ENCODE peak calls at places on chromosomes 13 and 19, in five cellular contexts. W is heart left ventricle, M is tibial artery, P is stomach, D is right lobe of liver. B is an unnamed sample.

GRCh38 chr13:106619688-106620555 is 52.0 kb upstream of the ARGLU1 start:
- DNase-seq in W (no peak), M (no peak), P (no peak), D (no peak), B (peak)

GRCh38 chr13:94548382-94549240 is 47.3 kb downstream of the TGDS start:
- DNase-seq in W (peak), M (peak), P (peak), D (peak), B (peak)

GRCh38 chr13:20713014-20713376 is 9.5 kb downstream of the IL17D start:
- DNase-seq in W (no peak), M (peak), P (no peak), D (no peak), B (peak)

GRCh38 chr19:14182481-14182880 is 23.5 kb downstream of the ADGRL1 start:
- DNase-seq in W (no peak), M (no peak), P (no peak), D (no peak), B (no peak)

GRCh38 chr13:24271611-24272451 is 37.5 kb upstream of the C1QTNF9 start:
- DNase-seq in W (peak), M (peak), P (peak), D (peak), B (peak)

GRCh38 chr13:22800726-22801401 is 379.9 kb upstream of the SGCG start:
- DNase-seq in W (peak), M (peak), P (no peak), D (no peak), B (peak)

GRCh38 chr13:97660488-97661086 is 226.6 kb downstream of the RAP2A start:
- DNase-seq in W (no peak), M (no peak), P (no peak), D (no peak), B (no peak)

GRCh38 chr19:50803633-50804419 is 13.6 kb downstream of the ACP4 start:
- DNase-seq in W (no peak), M (no peak), P (no peak), D (no peak), B (no peak)

GRCh38 chr13:54945978-54946377 is 1917.4 kb downstream of the OLFM4 start:
- DNase-seq in W (no peak), M (no peak), P (no peak), D (no peak), B (no peak)

GRCh38 chr19:45254044-45254531 is 3.0 kb downstream of the MARK4 start:
- DNase-seq in W (no peak), M (no peak), P (no peak), D (no peak), B (no peak)

GRCh38 chr13:21037656-21038055 is 23.7 kb downstream of the LATS2 start:
- DNase-seq in W (no peak), M (no peak), P (no peak), D (no peak), B (no peak)

GRCh38 chr13:101739382-101740178 is 287.1 kb downstream of the ITGBL1 start:
- DNase-seq in W (no peak), M (no peak), P (no peak), D (no peak), B (no peak)

GRCh38 chr19:17353386-17353785 is 16.0 kb downstream of the GTPBP3 start:
- DNase-seq in W (no peak), M (no peak), P (no peak), D (no peak), B (no peak)

GRCh38 chr19:17358395-17358794 is 18.7 kb downstream of the PLVAP start:
- DNase-seq in W (no peak), M (peak), P (no peak), D (no peak), B (no peak)

GRCh38 chr19:17357078-17357666 is 19.8 kb downstream of the GTPBP3 start:
- DNase-seq in W (no peak), M (no peak), P (no peak), D (no peak), B (no peak)

GRCh38 chr19:17359905-17360800 is 17.0 kb downstream of the PLVAP start:
- DNase-seq in W (no peak), M (no peak), P (no peak), D (no peak), B (no peak)

DNA sequence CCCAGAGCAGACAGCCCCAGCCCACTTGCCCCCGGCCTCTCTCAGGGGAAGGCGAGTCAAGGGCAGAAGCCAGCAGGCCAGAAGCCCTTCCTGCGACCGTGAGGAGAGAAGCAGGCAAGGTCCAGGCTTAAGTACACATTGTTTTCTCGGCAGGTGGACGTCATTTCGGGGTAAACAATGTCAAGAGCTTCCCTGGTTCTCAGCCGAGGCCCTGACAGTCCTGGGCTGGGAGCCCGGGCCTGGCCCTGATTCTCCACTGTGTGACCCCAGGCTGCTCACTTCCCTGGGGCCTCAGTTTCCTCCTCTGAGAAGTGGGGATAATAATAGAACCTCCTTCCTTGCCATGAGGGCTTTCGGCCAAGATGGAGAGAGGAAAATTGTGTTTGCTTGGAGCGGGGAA is 19.4 kb downstream of the PLVAP start:
- DNase-seq in W (no peak), M (no peak), P (no peak), D (no peak), B (no peak)
- H3K27ac ChIP-seq in W (no peak), M (peak), P (no peak), D (no peak), B (peak)

GRCh38 chr19:792361-792885 is 4.8 kb upstream of the PTBP1 start:
- DNase-seq in W (no peak), M (no peak), P (no peak), D (no peak), B (no peak)

GRCh38 chr19:793775-794174 is 3.5 kb upstream of the PTBP1 start:
- DNase-seq in W (no peak), M (no peak), P (no peak), D (no peak), B (no peak)

GRCh38 chr19:790971-791604 is 6.2 kb upstream of the PTBP1 start:
- DNase-seq in W (no peak), M (no peak), P (no peak), D (no peak), B (no peak)

GRCh38 chr19:789473-790052 is 7.7 kb upstream of the PTBP1 start:
- DNase-seq in W (no peak), M (no peak), P (no peak), D (no peak), B (no peak)

DNA sequence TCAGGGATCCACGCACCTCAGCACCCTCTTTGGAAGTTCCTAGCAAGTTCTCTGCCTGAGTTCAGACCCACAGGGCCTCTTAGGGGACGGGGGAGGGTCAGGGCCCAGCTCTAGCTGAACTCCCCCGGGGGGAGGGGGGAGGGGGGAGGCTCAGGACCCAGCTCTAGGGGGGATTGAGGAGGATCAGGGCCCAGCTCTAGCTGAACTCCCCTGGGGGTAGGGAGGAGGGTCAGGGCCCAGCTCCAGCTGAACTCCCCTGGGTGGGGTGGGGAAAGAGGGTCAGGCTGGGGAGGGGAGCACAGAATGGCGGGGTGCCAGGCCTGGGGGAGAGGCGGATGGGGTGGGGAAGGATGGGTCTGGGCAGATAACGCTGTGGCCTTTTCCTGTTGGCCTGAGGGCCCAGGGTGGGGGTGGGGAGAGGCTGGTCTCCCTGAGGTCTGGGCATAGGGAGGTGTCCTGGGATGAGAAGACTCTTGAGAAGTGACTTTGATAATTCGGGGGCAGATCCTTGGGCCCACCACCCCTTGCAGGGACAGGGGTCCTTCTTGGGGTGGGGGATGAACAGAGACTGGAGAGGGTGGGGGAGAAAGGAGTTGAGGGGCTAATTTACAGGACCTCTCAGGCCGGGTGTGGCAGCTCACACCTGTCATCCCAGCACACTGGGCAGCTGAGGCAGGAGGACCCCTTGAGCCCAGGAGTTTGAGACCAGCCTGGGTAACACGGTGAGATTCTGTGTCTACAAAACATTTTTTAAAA is 5.5 kb upstream of the PTBP1 start:
- DNase-seq in W (no peak), M (no peak), P (no peak), D (no peak), B (no peak)
- H3K27ac ChIP-seq in W (peak), M (no peak), P (peak), D (no peak), B (peak)

GRCh38 chr13:50914848-50915247 is 5.3 kb downstream of the RNASEH2B start:
- DNase-seq in W (no peak), M (no peak), P (no peak), D (no peak), B (no peak)
- H3K27ac ChIP-seq in W (peak), M (no peak), P (peak), D (no peak), B (no peak)

DNA sequence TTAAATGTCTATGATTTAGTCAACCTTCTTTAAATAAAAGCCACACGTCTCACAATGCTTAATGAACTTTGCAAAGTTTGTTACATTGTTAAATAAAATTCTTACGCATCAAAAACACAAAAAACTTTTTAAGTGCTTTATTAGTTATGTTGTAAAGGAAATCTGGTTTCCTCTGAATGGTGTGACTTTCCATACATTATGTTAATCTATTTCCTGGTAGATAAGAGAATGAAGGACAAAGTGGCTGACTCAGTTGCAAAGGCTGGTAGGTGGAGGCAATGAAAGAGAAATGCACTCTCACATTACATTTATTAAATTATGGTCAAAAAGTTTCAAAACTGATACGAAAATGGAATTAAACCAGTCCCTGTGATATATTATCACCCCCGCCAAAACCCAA is 15.9 kb downstream of the KLF12 start:
- DNase-seq in W (no peak), M (no peak), P (no peak), D (no peak), B (no peak)
- H3K27ac ChIP-seq in W (no peak), M (no peak), P (no peak), D (no peak), B (no peak)

GRCh38 chr19:43490759-43491158 is 13.8 kb downstream of the PHLDB3 start:
- DNase-seq in W (no peak), M (no peak), P (no peak), D (no peak), B (no peak)

GRCh38 chr19:43486412-43486811 is 18.1 kb downstream of the PHLDB3 start:
- DNase-seq in W (no peak), M (no peak), P (no peak), D (no peak), B (no peak)

GRCh38 chr19:43488179-43488578 is 16.4 kb downstream of the PHLDB3 start:
- DNase-seq in W (no peak), M (no peak), P (no peak), D (no peak), B (no peak)

GRCh38 chr19:43489979-43490599 is 14.5 kb downstream of the PHLDB3 start:
- DNase-seq in W (no peak), M (no peak), P (no peak), D (no peak), B (no peak)

GRCh38 chr19:43489310-43489709 is 15.2 kb downstream of the PHLDB3 start:
- DNase-seq in W (no peak), M (no peak), P (no peak), D (no peak), B (no peak)
- H3K27ac ChIP-seq in W (no peak), M (no peak), P (no peak), D (peak), B (no peak)

GRCh38 chr19:33064117-33064777 is 441 bp downstream of the RHPN2 start:
- DNase-seq in W (no peak), M (no peak), P (peak), D (peak), B (peak)

GRCh38 chr19:33063356-33064116 is 1.2 kb downstream of the RHPN2 start:
- DNase-seq in W (peak), M (no peak), P (peak), D (peak), B (peak)

GRCh38 chr19:33066543-33066942 is 1.9 kb upstream of the RHPN2 start:
- DNase-seq in W (no peak), M (no peak), P (no peak), D (no peak), B (peak)

GRCh38 chr19:33062902-33063301 is 1.8 kb downstream of the RHPN2 start:
- DNase-seq in W (no peak), M (no peak), P (no peak), D (no peak), B (no peak)

DNA sequence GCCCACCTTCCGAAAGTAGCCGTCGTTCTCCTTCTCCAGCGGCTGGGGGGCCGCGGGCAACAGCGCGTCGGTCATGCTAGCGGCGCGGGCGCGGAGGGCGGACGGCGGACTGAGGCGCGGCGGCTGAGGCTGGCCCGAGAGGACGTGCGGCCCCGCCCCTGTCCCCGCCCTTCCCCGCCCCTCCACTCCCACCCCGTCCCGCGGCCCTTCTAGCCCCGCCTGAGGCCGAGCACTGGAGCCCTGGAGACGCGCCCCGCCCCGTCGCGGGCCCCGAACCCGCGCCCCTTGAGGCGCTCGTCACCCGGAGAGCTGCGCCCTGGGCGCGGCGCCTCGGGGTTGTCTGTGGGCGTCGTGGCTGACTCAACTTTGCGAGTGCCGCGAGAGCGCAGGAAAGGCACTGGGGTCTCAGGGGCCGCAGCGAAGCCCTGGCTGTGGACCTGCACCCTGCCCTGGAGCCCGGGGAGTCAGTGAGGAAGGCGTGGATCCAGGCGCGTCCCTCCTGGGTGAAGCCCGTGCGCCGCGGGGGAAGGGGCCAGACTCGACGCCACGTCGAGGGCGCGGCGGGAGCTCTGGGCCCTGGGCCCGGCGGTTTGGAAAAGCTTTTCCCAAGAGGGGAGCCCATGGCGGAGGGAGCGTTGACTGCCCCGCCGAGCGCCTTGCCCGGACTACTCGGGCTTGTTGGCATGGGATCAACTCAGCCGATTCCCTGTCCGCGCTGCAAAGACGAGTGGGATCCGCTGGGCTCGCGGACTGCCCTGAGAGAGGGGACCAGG is at the start of gene RHPN2:
- DNase-seq in W (peak), M (no peak), P (peak), D (peak), B (peak)
- H3K27ac ChIP-seq in W (no peak), M (no peak), P (peak), D (peak), B (peak)

GRCh38 chr19:8390617-8390981 is 439 bp downstream of the RAB11B start:
- DNase-seq in W (peak), M (peak), P (peak), D (peak), B (peak)

GRCh38 chr19:8389891-8390616 is at the start of gene RAB11B:
- DNase-seq in W (peak), M (peak), P (peak), D (peak), B (peak)

GRCh38 chr19:8393192-8393870 is 3.2 kb downstream of the RAB11B start:
- DNase-seq in W (no peak), M (no peak), P (no peak), D (no peak), B (no peak)

GRCh38 chr19:8392017-8392591 is 1.9 kb downstream of the RAB11B start:
- DNase-seq in W (peak), M (peak), P (peak), D (peak), B (peak)

GRCh38 chr19:8391274-8392016 is 1.3 kb downstream of the RAB11B start:
- DNase-seq in W (no peak), M (no peak), P (peak), D (peak), B (no peak)
- H3K27ac ChIP-seq in W (peak), M (peak), P (peak), D (peak), B (peak)

GRCh38 chr13:35470671-35471465 is 5.6 kb downstream of the MAB21L1 start:
- DNase-seq in W (peak), M (peak), P (no peak), D (peak), B (no peak)
- H3K27ac ChIP-seq in W (peak), M (peak), P (peak), D (no peak), B (peak)

GRCh38 chr13:51727634-51728274 is 76.2 kb downstream of the DHRS12 start:
- DNase-seq in W (no peak), M (no peak), P (no peak), D (no peak), B (no peak)

GRCh38 chr13:51723529-51723928 is 80.4 kb downstream of the DHRS12 start:
- DNase-seq in W (no peak), M (no peak), P (no peak), D (no peak), B (no peak)

GRCh38 chr13:51726446-51727185 is 77.3 kb downstream of the DHRS12 start:
- DNase-seq in W (no peak), M (no peak), P (no peak), D (no peak), B (no peak)

GRCh38 chr13:51721485-51721884 is 82.5 kb downstream of the DHRS12 start:
- DNase-seq in W (peak), M (peak), P (no peak), D (no peak), B (peak)

DNA sequence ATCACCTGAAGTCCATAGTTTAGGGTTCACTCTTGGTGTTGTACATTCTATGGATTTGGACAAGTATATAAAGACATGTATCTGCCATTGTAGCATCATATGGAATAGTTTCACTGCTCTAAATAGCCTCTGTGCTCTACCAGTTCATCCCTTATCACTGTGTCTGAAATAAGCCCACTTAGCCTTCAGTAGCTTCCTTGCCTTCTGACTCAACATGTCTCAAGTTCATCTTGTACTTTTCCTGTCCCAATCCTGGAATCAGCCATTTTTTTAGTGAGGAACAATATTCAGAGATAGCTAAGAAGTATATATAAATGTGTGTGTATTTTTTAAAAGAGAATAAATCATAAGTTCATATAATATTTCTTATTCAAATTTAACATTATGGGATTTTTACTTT is 79.2 kb downstream of the DHRS12 start:
- DNase-seq in W (no peak), M (no peak), P (no peak), D (no peak), B (no peak)
- H3K27ac ChIP-seq in W (no peak), M (no peak), P (no peak), D (no peak), B (no peak)

GRCh38 chr19:35931161-35931873 is 4.9 kb upstream of the LRFN3 start:
- DNase-seq in W (peak), M (peak), P (peak), D (peak), B (peak)
- H3K27ac ChIP-seq in W (peak), M (peak), P (peak), D (peak), B (peak)

B was measured in thyroid gland.